ENCODE peak calls at places on chromosomes 7 and 10, in four cellular contexts. E is HepG2, X is K562, I is GM12878. B is an unnamed sample.

GRCh38 chr7:29806131-29806792 is at the start of gene WIPF3:
- DNase-seq in I (no peak), X (peak; percentile 88), E (no peak), B (peak; percentile 82)

GRCh38 chr10:504131-504611 is 185.3 kb downstream of the DIP2C start:
- DNase-seq in X (no peak), I (no peak), E (no peak), B (no peak)

GRCh38 chr7:3922175-3922635 is 621.2 kb downstream of the SDK1 start:
- DNase-seq in I (no peak), E (peak; percentile 57), X (peak; percentile 32), B (peak; percentile 83)

GRCh38 chr10:93199221-93199681 is 125.6 kb downstream of the CYP26A1 start:
- DNase-seq in I (no peak), X (no peak), E (peak; percentile 22), B (no peak)

GRCh38 chr7:80439894-80440811 is 71.7 kb downstream of the GNAT3 start:
- DNase-seq in I (no peak), X (no peak), E (no peak), B (no peak)

GRCh38 chr10:4595920-4596319 is 230.1 kb upstream of the AKR1E2 start:
- DNase-seq in X (no peak), E (no peak), I (no peak), B (no peak)

GRCh38 chr7:146002431-146003078 is 114.0 kb upstream of the CNTNAP2 start:
- DNase-seq in E (no peak), I (peak; percentile 2), X (no peak), B (no peak)

GRCh38 chr7:127937066-127937680 is 94.1 kb downstream of the LRRC4 start:
- DNase-seq in I (no peak), X (no peak), E (no peak), B (peak; percentile 25)

GRCh38 chr7:55074008-55074499 is 55.2 kb downstream of the EGFR start:
- DNase-seq in X (no peak), I (peak; percentile 91), E (peak; percentile 44), B (peak; percentile 28)

GRCh38 chr7:460374-461117 is 59.1 kb downstream of the PDGFA start:
- DNase-seq in E (peak; percentile 61), X (no peak), I (no peak), B (no peak)

GRCh38 chr10:8092428-8092827 is 37.9 kb downstream of the GATA3 start:
- DNase-seq in X (no peak), E (no peak), I (no peak), B (no peak)
- TF ChIP-seq JUNB in X (no peak), E (no peak), I (no peak), B (no peak)

GRCh38 chr7:51455513-51455912 is 138.9 kb upstream of the COBL start:
- DNase-seq in X (no peak), E (no peak), I (no peak), B (no peak)
- H2AFZ ChIP-seq in X (no peak overlapping the region), E (no peak overlapping the region), I (no peak overlapping the region), B (peak overlapping the region; percentile 53)

GRCh38 chr7:2416659-2417058 is 13.2 kb downstream of the CHST12 start:
- DNase-seq in X (no peak), E (no peak), I (no peak), B (no peak)

GRCh38 chr7:2409745-2410414 is 6.5 kb downstream of the CHST12 start:
- DNase-seq in I (no peak), E (no peak), X (no peak), B (no peak)

GRCh38 chr7:2411049-2411448 is 7.6 kb downstream of the CHST12 start:
- DNase-seq in X (no peak), I (no peak), E (no peak), B (no peak)

GRCh38 chr7:2411815-2412586 is 8.6 kb downstream of the CHST12 start:
- DNase-seq in E (peak; percentile 88), I (no peak), X (no peak), B (no peak)

DNA sequence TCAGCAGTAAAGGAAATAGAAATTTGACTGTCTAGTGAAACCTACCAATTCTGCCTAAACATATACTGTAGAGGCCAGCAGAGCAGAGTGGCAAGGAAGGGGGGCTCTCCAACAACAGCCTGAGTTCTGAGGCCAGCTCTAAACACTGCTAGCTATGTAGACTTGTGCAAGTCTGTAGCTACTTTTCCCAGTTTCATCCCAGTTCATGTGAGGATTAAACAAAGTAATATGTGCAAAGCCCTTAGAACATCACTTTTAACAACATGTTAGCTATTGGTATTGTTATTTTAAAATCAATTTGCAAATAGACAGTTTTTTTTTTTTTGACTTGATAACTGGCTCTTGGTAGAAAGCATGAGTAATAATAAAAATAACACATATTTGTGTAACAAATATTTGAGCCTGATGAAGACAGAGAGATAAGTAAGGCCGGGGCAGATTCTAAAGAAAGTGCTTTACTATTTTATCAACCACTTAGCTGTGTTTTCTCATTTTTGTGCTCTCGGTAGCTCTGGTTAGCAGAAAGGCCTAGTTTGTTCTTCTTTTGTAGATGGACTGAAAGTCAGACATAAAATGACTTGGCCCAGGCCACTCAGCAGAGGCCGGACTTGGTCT is 9.3 kb downstream of the CHST12 start:
- DNase-seq in I (no peak), X (no peak), E (no peak), B (no peak)
- H4K20me1 ChIP-seq in I (no peaks in the 10 kb centered on the region), X (no peaks in the 10 kb centered on the region), E (no peaks in the 10 kb centered on the region), B (no peaks in the 10 kb centered on the region)

DNA sequence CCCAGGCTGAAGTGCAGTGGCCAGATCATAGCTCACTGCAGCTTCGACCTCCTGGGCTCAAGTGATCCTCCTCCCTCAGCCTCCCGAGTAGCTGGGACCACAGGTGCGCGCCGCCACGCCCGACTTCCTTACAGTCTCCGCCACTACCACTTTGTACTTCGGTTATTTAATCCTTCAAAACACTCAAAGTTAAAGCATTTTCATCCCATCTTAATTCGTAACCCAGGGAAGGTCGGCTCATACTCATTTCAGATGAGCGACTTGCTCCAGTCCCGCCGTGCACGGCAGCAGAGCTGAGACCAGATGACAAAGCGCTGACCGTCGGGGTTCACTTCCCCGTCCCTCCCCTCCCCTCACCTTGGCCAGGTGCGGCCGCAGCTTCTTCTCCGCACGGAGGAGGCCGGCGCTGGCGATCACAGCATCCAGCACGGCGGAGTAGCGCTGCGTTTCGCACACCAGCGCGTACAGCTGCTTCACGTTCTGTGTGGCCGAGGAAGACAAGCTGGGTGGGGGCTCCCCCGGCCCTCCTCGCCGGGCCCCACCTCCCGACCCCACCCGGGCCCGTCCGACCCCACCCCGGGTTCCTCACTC is 457 bp downstream of the NSUN5 start:
- DNase-seq in I (no peak), E (no peak), X (no peak), B (peak; percentile 47)
- TF ChIP-seq JUNB in I (no peak), E (no peak), X (no peak), B (no peak)

DNA sequence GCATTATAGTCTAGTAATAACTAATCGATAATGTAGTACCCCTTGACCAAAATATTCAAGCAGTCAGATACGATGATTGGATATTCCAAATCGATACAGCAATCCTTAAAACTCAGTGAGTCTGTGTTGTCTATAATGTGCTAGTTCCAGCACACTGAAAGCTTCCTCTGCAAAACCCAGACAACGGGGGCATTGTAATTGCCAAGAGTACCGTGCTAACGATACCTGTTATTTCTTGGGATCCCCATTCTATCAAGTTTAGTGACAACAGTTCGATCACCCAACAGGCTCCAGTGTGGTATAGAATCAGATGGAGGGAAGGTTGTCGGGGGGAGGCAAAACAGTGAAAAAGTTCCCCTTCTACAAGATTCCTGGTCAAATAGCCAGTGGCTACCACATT is 865 bp downstream of the ZNF438 start:
- DNase-seq in E (no peak), X (no peak), I (no peak), B (no peak)
- H2AFZ ChIP-seq in E (peak overlapping the region; percentile 17), X (peak overlapping the region; percentile 100), I (peak overlapping the region; percentile 91), B (no peak overlapping the region)

DNA sequence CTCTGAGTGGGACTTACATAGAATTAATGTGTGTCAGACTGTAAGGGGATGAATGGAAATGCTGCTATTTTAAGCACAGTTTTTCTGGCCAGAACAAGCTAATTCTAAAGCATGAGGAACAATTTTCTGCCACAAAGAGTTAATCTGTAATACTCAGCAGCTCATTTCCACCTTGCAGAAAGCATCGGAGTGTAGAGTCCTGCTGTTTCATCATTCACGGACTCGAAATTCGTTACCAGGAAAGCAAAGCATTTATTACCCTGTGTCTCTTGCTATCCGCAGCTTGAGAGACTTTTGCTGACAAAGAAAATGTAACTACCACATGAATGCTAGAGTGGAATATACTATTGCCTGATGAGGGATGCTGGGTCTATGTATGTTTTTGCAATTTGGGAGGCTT is 213.0 kb downstream of the CELF2 start:
- DNase-seq in I (no peak), X (no peak), E (no peak), B (no peak)
- H4K20me1 ChIP-seq in I (peaks cover 5% of the 10 kb centered on the region), X (no peaks in the 10 kb centered on the region), E (no peaks in the 10 kb centered on the region), B (no peaks in the 10 kb centered on the region)

GRCh38 chr7:130079846-130080394 is 9.6 kb downstream of the KLHDC10 start:
- DNase-seq in I (no peak), E (no peak), X (no peak), B (no peak)
- TF ChIP-seq JUNB in I (no peak), E (no peak), X (no peak), B (no peak)

DNA sequence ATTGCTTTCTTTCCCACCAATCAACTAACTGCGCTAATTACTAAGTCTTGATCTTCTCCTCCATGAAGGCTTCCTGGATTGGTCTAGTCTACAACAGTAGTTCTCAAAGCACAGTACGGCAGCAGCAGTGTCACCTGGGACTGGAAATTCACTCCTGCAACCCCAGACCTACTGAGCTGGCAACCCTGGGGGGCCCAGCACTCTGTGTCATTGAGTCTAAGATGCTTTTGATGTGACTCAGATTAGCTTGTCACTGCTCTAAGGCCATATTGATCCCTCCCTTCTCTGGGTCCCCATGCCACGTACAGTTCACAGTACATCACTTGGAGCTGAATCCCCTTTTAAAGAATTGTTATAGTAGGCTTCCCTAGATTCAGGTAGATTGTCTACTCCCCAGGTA is 65.7 kb upstream of the KMT2C start:
- DNase-seq in E (no peak), I (no peak), X (no peak), B (no peak)
- H2AFZ ChIP-seq in E (no peak overlapping the region), I (no peak overlapping the region), X (no peak overlapping the region), B (peak overlapping the region; percentile 32)

GRCh38 chr7:44050915-44051560 is 6.5 kb downstream of the DBNL start:
- DNase-seq in I (no peak), X (no peak), E (no peak), B (no peak)

GRCh38 chr7:44051611-44052220 is 7.2 kb downstream of the DBNL start:
- DNase-seq in X (no peak), I (no peak), E (no peak), B (no peak)

GRCh38 chr7:44052771-44053365 is 8.4 kb downstream of the DBNL start:
- DNase-seq in X (no peak), I (no peak), E (no peak), B (no peak)

GRCh38 chr7:44048031-44048795 is 3.7 kb downstream of the DBNL start:
- DNase-seq in X (no peak), E (no peak), I (no peak), B (no peak)

DNA sequence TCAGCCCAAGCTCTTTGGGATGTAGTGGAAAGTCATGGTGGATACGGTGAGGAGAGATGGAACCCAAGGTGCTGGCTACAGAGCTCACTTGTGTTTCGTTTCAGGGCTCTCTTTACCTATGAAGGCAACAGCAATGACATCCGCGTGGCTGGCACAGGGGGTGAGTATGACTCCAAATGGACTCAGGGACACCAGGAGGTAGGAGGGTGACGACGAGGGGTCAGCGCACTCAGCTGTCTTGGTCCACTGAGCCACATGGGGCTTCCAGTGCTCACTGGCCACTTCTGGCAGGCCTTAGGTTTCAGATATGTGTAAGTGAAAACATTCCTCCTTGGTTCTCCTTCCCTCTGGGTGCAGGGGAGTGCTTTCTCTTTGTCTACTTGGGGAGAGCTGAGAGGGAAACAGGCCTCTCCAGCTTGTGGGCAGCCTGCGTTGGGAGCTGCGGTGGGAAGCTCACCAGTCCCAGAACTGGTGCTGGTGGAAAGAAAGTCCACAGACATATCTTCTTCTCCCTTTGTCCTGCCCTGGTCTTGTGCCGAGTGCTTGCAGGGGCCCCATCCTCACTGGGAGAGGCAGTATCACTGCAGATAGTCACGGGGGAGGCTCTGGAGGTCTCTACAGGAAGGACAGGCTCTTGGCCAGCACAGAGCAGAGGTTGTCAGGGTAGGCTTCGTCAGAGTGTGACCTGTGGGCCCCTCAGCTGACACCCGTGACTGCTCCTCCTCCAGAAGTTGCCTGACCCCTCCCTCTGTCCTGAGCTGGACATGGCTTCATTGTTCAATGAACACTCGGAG is 5.8 kb downstream of the DBNL start:
- DNase-seq in X (no peak), E (no peak), I (no peak), B (no peak)
- H4K20me1 ChIP-seq in X (peaks cover 12% of the 10 kb centered on the region), E (no peaks in the 10 kb centered on the region), I (peaks cover 14% of the 10 kb centered on the region), B (peaks cover 6% of the 10 kb centered on the region)